ENCODE peak calls at places on chromosomes 16 and 17, in five cellular contexts. G is mesendoderm; P is left lung; J is cardiac muscle cell; Z is CD8-positive, alpha-beta T cell. I is an unnamed sample.

GRCh38 chr17:34582185-34582900 is 3.0 kb downstream of the TMEM132E start:
- DNase-seq in G (no peak), P (no peak), J (no peak), Z (no peak), I (no peak)

GRCh38 chr16:74760007-74760767 is 14.4 kb downstream of the FA2H start:
- DNase-seq in G (no peak), P (no peak), J (no peak), Z (no peak), I (no peak)

GRCh38 chr16:31253642-31254045 is 6.1 kb upstream of the ITGAM start:
- DNase-seq in G (no peak), P (peak; percentile 83), J (peak; percentile 10), Z (no peak), I (no peak)

GRCh38 chr16:11312718-11313492 is 31.8 kb upstream of the PRM1 start:
- DNase-seq in G (peak; percentile 86), P (no peak), J (no peak), Z (no peak), I (peak; percentile 77)

GRCh38 chr16:27287051-27287811 is 18.7 kb upstream of the NSMCE1 start:
- DNase-seq in G (peak; percentile 29), P (no peak), J (no peak), Z (no peak), I (no peak)

GRCh38 chr17:74768069-74768762 is 7.9 kb downstream of the NAT9 start:
- DNase-seq in G (no peak), P (peak; percentile 83), J (no peak), Z (no peak), I (no peak)

GRCh38 chr16:17391715-17392114 is 79.0 kb downstream of the XYLT1 start:
- DNase-seq in G (no peak), P (no peak), J (no peak), Z (no peak), I (no peak)

GRCh38 chr17:17994271-17994670 is 21.6 kb downstream of the DRC3 start:
- DNase-seq in G (peak; percentile 84), P (no peak), J (peak; percentile 62), Z (peak; percentile 50), I (no peak)

GRCh38 chr16:60031751-60032150 is 1297.6 kb upstream of the GOT2 start:
- DNase-seq in G (no peak), P (no peak), J (no peak), Z (no peak), I (no peak)

GRCh38 chr16:978403-978802 is 3.2 kb upstream of the SOX8 start:
- DNase-seq in G (no peak), P (peak; percentile 60), J (no peak), Z (no peak), I (no peak)

GRCh38 chr17:12415031-12415430 is 250.7 kb upstream of the MYOCD start:
- DNase-seq in G (peak; percentile 83), P (no peak), J (no peak), Z (no peak), I (peak; percentile 48)

GRCh38 chr17:26963163-26963503 is 330.8 kb upstream of the WSB1 start:
- DNase-seq in G (no peak), P (peak; percentile 71), J (no peak), Z (no peak), I (no peak)

GRCh38 chr16:74201561-74201960 is 95.1 kb upstream of the PSMD7 start:
- DNase-seq in G (no peak), P (no peak), J (no peak), Z (no peak), I (no peak)

GRCh38 chr16:49834496-49835009 is 21.4 kb downstream of the ZNF423 start:
- DNase-seq in G (peak; percentile 86), P (no peak), J (peak; percentile 37), Z (no peak), I (no peak)

GRCh38 chr16:89921699-89922476 is 1.3 kb upstream of the TUBB3 start:
- DNase-seq in G (peak; percentile 93), P (peak; percentile 92), J (peak; percentile 50), Z (no peak), I (peak; percentile 98)

GRCh38 chr16:85379041-85380001 is 233.8 kb upstream of the GSE1 start:
- DNase-seq in G (no peak), P (no peak), J (no peak), Z (no peak), I (no peak)

GRCh38 chr17:28255616-28256015 is 63.4 kb upstream of the TMEM97 start:
- DNase-seq in G (no peak), P (no peak), J (no peak), Z (no peak), I (no peak)

GRCh38 chr16:85089485-85089884 is 22.8 kb downstream of the CIBAR2 start:
- DNase-seq in G (no peak), P (peak; percentile 74), J (peak; percentile 41), Z (no peak), I (no peak)

GRCh38 chr16:66662445-66663194 is 33.9 kb downstream of the CMTM4 start:
- DNase-seq in G (peak; percentile 39), P (no peak), J (peak; percentile 35), Z (no peak), I (no peak)

GRCh38 chr17:1485748-1486376 is 6.6 kb downstream of the MYO1C start:
- DNase-seq in G (peak; percentile 58), P (peak; percentile 92), J (peak; percentile 69), Z (peak; percentile 68), I (peak; percentile 82)

GRCh38 chr17:78180083-78180482 is 6.8 kb downstream of the TK1 start:
- DNase-seq in G (no peak), P (no peak), J (no peak), Z (no peak), I (peak; percentile 99)

GRCh38 chr17:7561589-7562207 is at the start of gene SENP3:
- DNase-seq in G (peak; percentile 91), P (peak; percentile 98), J (peak; percentile 96), Z (peak; percentile 92), I (peak; percentile 86)

GRCh38 chr16:52709286-52709685 is 162.3 kb upstream of the TOX3 start:
- DNase-seq in G (peak; percentile 34), P (no peak), J (no peak), Z (no peak), I (no peak)

GRCh38 chr17:78348055-78348745 is 11.7 kb downstream of the SOCS3 start:
- DNase-seq in G (no peak), P (no peak), J (no peak), Z (no peak), I (no peak)

GRCh38 chr16:28202147-28202746 is 9.5 kb downstream of the XPO6 start:
- DNase-seq in G (peak; percentile 62), P (no peak), J (no peak), Z (no peak), I (no peak)

GRCh38 chr17:3879591-3880417 is 13.0 kb downstream of the CAMKK1 start:
- DNase-seq in G (no peak), P (no peak), J (no peak), Z (no peak), I (no peak)

GRCh38 chr16:56993204-56993603 is 3.8 kb downstream of the NLRC5 start:
- DNase-seq in G (no peak), P (no peak), J (no peak), Z (no peak), I (no peak)

GRCh38 chr17:76204277-76204676 is 36.0 kb downstream of the RNF157 start:
- DNase-seq in G (no peak), P (no peak), J (no peak), Z (no peak), I (peak; percentile 54)

GRCh38 chr17:13925579-13925978 is 143.7 kb upstream of the COX10 start:
- DNase-seq in G (no peak), P (no peak), J (no peak), Z (no peak), I (no peak)

GRCh38 chr17:60501589-60501988 is 24.5 kb downstream of the APPBP2 start:
- DNase-seq in G (no peak), P (no peak), J (no peak), Z (no peak), I (no peak)

GRCh38 chr17:64741038-64741641 is 79.0 kb upstream of the SMURF2 start:
- DNase-seq in G (no peak), P (no peak), J (no peak), Z (no peak), I (peak; percentile 65)

GRCh38 chr16:52050418-52050817 is 496.5 kb downstream of the TOX3 start:
- DNase-seq in G (no peak), P (no peak), J (no peak), Z (no peak), I (no peak)

DNA sequence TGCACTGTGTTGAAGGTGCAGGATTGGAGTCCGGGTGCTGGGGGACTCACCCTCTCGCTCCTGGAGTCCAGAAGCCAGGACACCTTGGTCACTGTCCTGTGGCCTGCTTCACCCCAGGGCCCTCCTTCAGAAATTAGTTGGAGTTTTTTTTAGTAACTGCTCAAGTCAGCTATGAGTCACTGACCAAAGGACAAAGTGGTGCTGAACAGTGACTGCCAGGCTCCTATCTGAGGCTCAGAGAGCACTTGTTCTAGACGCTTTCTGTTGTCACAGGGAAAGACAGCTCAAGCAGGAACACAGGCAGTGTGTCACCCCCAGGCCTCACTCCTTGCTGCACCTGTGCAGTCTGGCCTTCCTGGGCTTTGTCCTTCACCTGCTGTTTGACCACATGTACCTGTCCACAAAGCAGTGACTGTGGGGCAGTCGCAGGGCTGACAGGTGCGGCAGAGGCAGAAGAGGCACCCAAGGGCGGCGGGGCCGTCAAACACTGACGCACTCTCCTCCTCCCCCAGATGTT is 4.1 kb upstream of the FAAP100 start:
- DNase-seq in G (no peak), P (peak; percentile 57), J (peak; percentile 70), Z (no peak), I (no peak)
- H3K36me3 ChIP-seq in G (peaks cover 6% of the 10 kb centered on the region), P (no peaks in the 10 kb centered on the region), J (peaks cover 22% of the 10 kb centered on the region), Z (peaks cover 4% of the 10 kb centered on the region), I (peaks cover 69% of the 10 kb centered on the region)

GRCh38 chr16:86679490-86679889 is 101.1 kb downstream of the FOXL1 start:
- DNase-seq in G (no peak), P (no peak), J (no peak), Z (no peak), I (no peak)
- H3K27ac ChIP-seq in G (no peak overlapping the region), P (no peak overlapping the region), J (no peak overlapping the region), Z (no peak overlapping the region), I (peak overlapping the region; percentile 75)

DNA sequence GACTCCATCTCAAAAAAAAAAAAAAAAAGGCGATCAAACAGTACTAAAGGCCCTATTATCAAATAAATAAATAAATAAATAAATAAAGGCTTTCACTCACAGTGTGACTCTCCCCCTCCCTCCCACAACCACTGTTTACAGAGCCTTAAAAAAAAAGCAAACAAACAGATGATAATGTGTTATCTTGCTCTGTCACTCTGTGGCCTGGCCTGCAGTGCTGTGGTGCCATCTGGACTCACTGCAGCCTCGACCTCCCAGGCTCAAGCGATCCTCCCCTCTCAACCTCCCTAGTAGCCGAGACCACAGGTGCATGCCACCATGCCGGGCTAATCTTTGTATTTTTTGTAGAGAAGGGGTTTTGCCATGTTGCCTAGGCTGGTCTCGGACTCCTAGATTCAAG is 8.1 kb upstream of the NAGLU start:
- DNase-seq in G (no peak), P (no peak), J (no peak), Z (no peak), I (no peak)
- H3K36me3 ChIP-seq in G (no peaks in the 10 kb centered on the region), P (no peaks in the 10 kb centered on the region), J (no peaks in the 10 kb centered on the region), Z (no peaks in the 10 kb centered on the region), I (no peaks in the 10 kb centered on the region)

DNA sequence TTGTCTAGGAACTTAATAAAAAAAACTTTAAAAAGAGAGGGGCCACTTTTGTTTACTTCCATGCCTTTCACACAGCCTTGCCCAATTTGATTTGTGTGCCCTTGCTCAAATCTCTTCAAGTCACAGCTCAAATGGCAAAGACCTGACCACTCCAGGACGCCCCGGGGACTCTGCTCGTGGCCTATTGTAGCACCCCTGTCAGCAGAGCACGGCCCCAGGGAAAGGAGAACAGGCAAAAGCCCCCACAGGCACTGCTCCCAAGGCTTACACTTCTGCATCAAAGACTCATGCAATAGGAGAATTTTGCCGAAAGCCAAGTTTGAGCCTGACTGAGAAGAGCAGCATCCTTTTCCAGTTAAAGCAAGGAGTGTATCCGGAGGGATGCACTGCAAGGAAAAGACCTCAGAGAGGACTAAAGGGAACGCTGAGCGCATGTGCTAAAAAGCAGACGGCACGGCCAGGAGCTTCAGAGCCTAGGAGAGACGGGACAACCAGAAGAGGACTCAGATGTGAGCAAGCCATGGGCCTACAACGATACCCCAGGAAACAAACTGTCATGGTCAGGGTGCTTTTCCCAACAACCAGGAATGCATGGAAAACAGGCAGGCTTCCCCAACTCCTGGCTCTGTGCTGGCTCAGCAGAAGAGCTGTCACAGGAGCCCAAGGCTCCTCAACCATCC is 8.2 kb downstream of the CREBBP start:
- DNase-seq in G (no peak), P (no peak), J (no peak), Z (no peak), I (no peak)
- H3K27ac ChIP-seq in G (no peak overlapping the region), P (no peak overlapping the region), J (peak overlapping the region; percentile 66), Z (no peak overlapping the region), I (no peak overlapping the region)